ENCODE peak calls at places on chromosomes 3 and 15, in six cellular contexts. A, S, D, W, B and C are unnamed samples.

GRCh38 chr15:34297059-34297458 is 40.5 kb downstream of the SLC12A6 start:
- DNase-seq in A (no peak), S (peak; percentile 15), D (no peak), W (peak; percentile 33), B (no peak), C (no peak)

GRCh38 chr15:44535509-44536297 is 1.2 kb upstream of the EIF3J start:
- DNase-seq in A (no peak), S (no peak), D (peak; percentile 42), W (no peak), B (no peak), C (peak; percentile 21)

GRCh38 chr3:159366476-159366875 is 564.6 kb downstream of the MFSD1 start:
- DNase-seq in A (no peak), S (no peak), D (no peak), W (no peak), B (no peak), C (no peak)

GRCh38 chr3:41751597-41751996 is 210.3 kb downstream of the ULK4 start:
- DNase-seq in A (no peak), S (no peak), D (no peak), W (no peak), B (no peak), C (no peak)

GRCh38 chr3:46664188-46664970 is 29.1 kb downstream of the ALS2CL start:
- DNase-seq in A (no peak), S (no peak), D (peak; percentile 18), W (no peak), B (no peak), C (no peak)

GRCh38 chr15:89472785-89473256 is 23.6 kb downstream of the RHCG start:
- DNase-seq in A (peak; percentile 80), S (peak; percentile 70), D (peak; percentile 65), W (no peak), B (peak; percentile 23), C (peak; percentile 62)

GRCh38 chr3:172280406-172281051 is 167.7 kb downstream of the GHSR start:
- DNase-seq in A (no peak), S (peak; percentile 85), D (no peak), W (no peak), B (no peak), C (no peak)

GRCh38 chr15:75659928-75660645 is 12.4 kb downstream of the SNX33 start:
- DNase-seq in A (peak; percentile 56), S (no peak), D (no peak), W (no peak), B (no peak), C (no peak)

GRCh38 chr15:68642491-68642845 is 63.7 kb downstream of the CORO2B start:
- DNase-seq in A (no peak), S (no peak), D (no peak), W (no peak), B (no peak), C (no peak)

GRCh38 chr3:66625464-66626216 is 124.8 kb upstream of the LRIG1 start:
- DNase-seq in A (no peak), S (no peak), D (peak; percentile 56), W (no peak), B (no peak), C (no peak)

GRCh38 chr3:123524987-123525386 is 59.9 kb downstream of the HACD2 start:
- DNase-seq in A (no peak), S (no peak), D (no peak), W (no peak), B (no peak), C (no peak)

GRCh38 chr3:188624384-188624783 is 470.4 kb downstream of the LPP start:
- DNase-seq in A (no peak), S (peak; percentile 46), D (no peak), W (no peak), B (no peak), C (no peak)

GRCh38 chr3:160174621-160175020 is 50.6 kb upstream of the C3orf80 start:
- DNase-seq in A (no peak), S (no peak), D (no peak), W (no peak), B (no peak), C (no peak)

GRCh38 chr3:45135959-45136358 is 10.2 kb downstream of the CDCP1 start:
- DNase-seq in A (no peak), S (no peak), D (no peak), W (no peak), B (no peak), C (no peak)

GRCh38 chr15:26805470-26805869 is 32.6 kb upstream of the GABRB3 start:
- DNase-seq in A (no peak), S (no peak), D (no peak), W (no peak), B (no peak), C (no peak)

GRCh38 chr3:66463054-66463631 is 37.7 kb downstream of the LRIG1 start:
- DNase-seq in A (no peak), S (peak; percentile 53), D (no peak), W (no peak), B (no peak), C (no peak)

GRCh38 chr15:69958494-69959134 is 139.1 kb downstream of the TLE3 start:
- DNase-seq in A (no peak), S (peak; percentile 8), D (no peak), W (no peak), B (no peak), C (no peak)

GRCh38 chr15:34802371-34802770 is 7.0 kb upstream of the ACTC1 start:
- DNase-seq in A (no peak), S (no peak), D (no peak), W (no peak), B (no peak), C (no peak)

GRCh38 chr3:47065681-47066080 is 86.2 kb downstream of the NBEAL2 start:
- DNase-seq in A (no peak), S (no peak), D (no peak), W (no peak), B (no peak), C (no peak)

GRCh38 chr15:101251830-101252820 is at the start of gene CHSY1:
- DNase-seq in A (peak; percentile 99), S (peak; percentile 95), D (peak; percentile 93), W (peak; percentile 75), B (peak; percentile 94), C (peak; percentile 93)

GRCh38 chr15:96582473-96582872 is 252.0 kb downstream of the NR2F2 start:
- DNase-seq in A (peak; percentile 15), S (no peak), D (no peak), W (no peak), B (no peak), C (no peak)

GRCh38 chr15:57510647-57511046 is 81.1 kb upstream of the MYZAP start:
- DNase-seq in A (no peak), S (peak; percentile 84), D (no peak), W (peak; percentile 18), B (peak; percentile 68), C (no peak)

GRCh38 chr3:126259411-126260391 is 79.3 kb upstream of the ALDH1L1 start:
- DNase-seq in A (peak; percentile 91), S (peak; percentile 61), D (peak; percentile 77), W (no peak), B (peak; percentile 74), C (no peak)

GRCh38 chr15:72172796-72173195 is 24.8 kb downstream of the GRAMD2A start:
- DNase-seq in A (no peak), S (no peak), D (no peak), W (no peak), B (no peak), C (no peak)

GRCh38 chr3:114893361-114893760 is 253.7 kb downstream of the ZBTB20 start:
- DNase-seq in A (no peak), S (no peak), D (no peak), W (no peak), B (no peak), C (no peak)

DNA sequence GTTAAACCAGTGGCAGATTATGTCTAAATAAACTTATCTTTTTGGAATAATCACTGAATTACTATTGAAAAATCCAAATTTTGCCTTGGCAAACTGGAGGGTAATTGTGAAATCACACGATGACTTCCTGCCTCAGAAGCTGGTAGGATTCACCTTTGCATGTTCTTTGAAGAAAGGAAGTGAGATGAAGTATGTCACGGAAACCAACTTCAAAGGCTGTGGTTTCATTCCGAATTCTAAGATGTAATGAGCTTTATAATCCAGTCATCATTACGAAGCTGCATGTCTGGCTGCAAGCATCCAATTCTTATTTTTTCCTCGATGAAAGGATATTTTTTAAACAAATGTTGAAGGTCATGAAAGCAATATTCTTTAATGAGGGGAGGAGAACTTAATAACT is 15.0 kb upstream of the ZBED2 start:
- DNase-seq in A (no peak), S (no peak), D (no peak), W (no peak), B (no peak), C (no peak)
- TF ChIP-seq CTCF in A (no peak), S (no peak), D (no peak), W (no peak), B (no peak), C (no peak)

GRCh38 chr3:73624363-73625123 is at the start of gene PDZRN3:
- DNase-seq in A (peak; percentile 90), S (peak; percentile 65), D (peak; percentile 58), W (no peak), B (peak; percentile 64), C (no peak)

GRCh38 chr3:73622135-73622534 is 2.6 kb downstream of the PDZRN3 start:
- DNase-seq in A (no peak), S (no peak), D (peak; percentile 57), W (no peak), B (peak; percentile 78), C (no peak)

GRCh38 chr3:73623316-73623715 is 1.4 kb downstream of the PDZRN3 start:
- DNase-seq in A (no peak), S (no peak), D (no peak), W (no peak), B (peak; percentile 42), C (no peak)

GRCh38 chr3:73625124-73625665 is 454 bp upstream of the PDZRN3 start:
- DNase-seq in A (no peak), S (peak; percentile 49), D (no peak), W (no peak), B (peak; percentile 54), C (no peak)

DNA sequence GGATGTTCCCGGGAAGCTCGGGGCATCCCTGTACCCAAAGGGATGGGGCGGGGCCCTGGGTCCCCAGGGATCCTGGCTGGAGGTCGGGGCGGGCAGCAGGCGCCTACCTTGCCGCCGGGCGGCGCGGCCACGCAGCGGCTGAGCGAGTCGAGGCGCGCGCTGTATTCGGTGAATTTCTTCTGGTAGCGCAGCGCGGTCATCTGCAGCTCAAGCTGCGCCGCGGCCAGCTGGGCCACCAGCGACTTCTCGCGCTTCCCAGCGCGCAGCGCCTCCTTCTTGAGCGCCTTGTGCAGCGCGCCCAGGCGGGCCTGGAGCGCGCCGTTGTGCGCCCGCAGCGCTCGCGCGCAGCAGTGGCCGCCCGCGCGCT is 762 bp downstream of the PDZRN3 start:
- DNase-seq in A (peak; percentile 86), S (peak; percentile 60), D (no peak), W (no peak), B (peak; percentile 52), C (no peak)
- TF ChIP-seq CTCF in A (no peak), S (no peak), D (no peak), W (no peak), B (peak; percentile 24), C (no peak)

GRCh38 chr3:38588995-38589937 is 60.2 kb downstream of the SCN5A start:
- DNase-seq in A (no peak), S (no peak), D (no peak), W (no peak), B (no peak), C (peak; percentile 3)
- TF ChIP-seq CTCF in A (no peak), S (no peak), D (no peak), W (no peak), B (no peak), C (no peak)

DNA sequence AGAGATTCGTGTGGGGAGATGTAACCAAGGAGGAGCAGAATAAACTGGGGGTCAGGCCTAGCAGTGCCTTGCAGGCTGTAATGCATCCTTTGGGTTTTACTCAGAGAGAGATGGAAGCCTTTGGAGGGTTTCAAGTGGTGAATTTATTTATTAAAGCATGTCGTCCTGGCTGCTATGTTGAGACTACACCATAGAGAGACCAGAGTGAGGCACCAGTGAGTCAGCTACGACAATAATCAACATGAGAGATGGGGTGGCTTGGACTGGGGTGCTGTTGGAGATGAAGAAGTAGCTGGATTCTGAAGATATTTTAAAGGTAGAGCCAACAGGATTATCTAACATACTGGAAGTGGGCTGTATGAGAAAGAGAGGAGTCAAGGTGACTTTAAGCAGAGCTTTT is 335.3 kb upstream of the ARHGEF26 start:
- DNase-seq in A (no peak), S (no peak), D (no peak), W (no peak), B (no peak), C (no peak)
- TF ChIP-seq CTCF in A (no peak), S (no peak), D (no peak), W (no peak), B (no peak), C (no peak)